ENCODE peak calls at places on chromosome 12, in six cellular contexts. V is WTC11; N is retina; F is fibroblast of the aortic adventitia; Z is HTR-8/SVneo; P is activated CD4-positive, alpha-beta T cell treated with anti-CD3 and anti-CD28 coated beads, Interleukin-2, amount 10 ng/mL, durations not matched to agents 7 days and 5 days. C is an unnamed sample.

GRCh38 chr12:123387508-123388217 is 3.7 kb downstream of the KMT5A start:
- DNase-seq in V (no peak), F (no peak), N (peak; percentile 9), Z (no peak), P (no peak), C (no peak)

GRCh38 chr12:91877022-91877421 is 268.6 kb downstream of the BTG1 start:
- DNase-seq in P (peak; percentile 89), N (no peak), Z (no peak), F (no peak), V (no peak), C (peak; percentile 19)

GRCh38 chr12:109464642-109465351 is 12.3 kb downstream of the KCTD10 start:
- DNase-seq in V (no peak), P (no peak), N (no peak), Z (no peak), F (peak; percentile 63), C (no peak)

GRCh38 chr12:71438670-71439361 is 782 bp upstream of the LGR5 start:
- DNase-seq in V (no peak), F (peak; percentile 26), N (peak; percentile 87), P (no peak), Z (peak; percentile 11), C (no peak)

GRCh38 chr12:57162541-57163125 is 15.2 kb upstream of the LRP1-AS start:
- DNase-seq in F (no peak), Z (no peak), P (no peak), V (no peak), N (no peak), C (no peak)

GRCh38 chr12:40827923-40828592 is 135.8 kb downstream of the CNTN1 start:
- DNase-seq in N (no peak), F (no peak), P (no peak), V (peak; percentile 28), Z (no peak), C (no peak)

GRCh38 chr12:130478786-130479185 is 141.1 kb downstream of the PIWIL1 start:
- DNase-seq in V (no peak), N (no peak), F (no peak), P (no peak), Z (no peak), C (no peak)

GRCh38 chr12:94025730-94026129 is 122.6 kb upstream of the PLXNC1 start:
- DNase-seq in N (no peak), P (no peak), F (no peak), Z (no peak), V (no peak), C (no peak)

GRCh38 chr12:71060426-71060825 is 97.4 kb downstream of the TSPAN8 start:
- DNase-seq in N (no peak), P (no peak), V (no peak), F (no peak), Z (no peak), C (no peak)

GRCh38 chr12:57813971-57814771 is 4.4 kb downstream of the AVIL start:
- DNase-seq in Z (no peak), P (no peak), F (peak; percentile 70), N (no peak), V (no peak), C (no peak)